ENCODE peak calls at places on chromosomes 7 and 10, in six cellular contexts. Y is tibial artery, S is WERI-Rb-1, E is GM13977, V is fibroblast of lung, N is body of pancreas. B is an unnamed sample.

GRCh38 chr10:97765201-97765600 is 6.6 kb downstream of the SFRP5 start:
- DNase-seq in Y (no peak), S (peak; percentile 72), E (no peak), V (no peak), N (no peak), B (no peak)

GRCh38 chr7:38840736-38841460 is 68.1 kb downstream of the VPS41 start:
- DNase-seq in Y (no peak), S (no peak), E (no peak), V (peak; percentile 82), N (no peak), B (no peak)

GRCh38 chr10:16843252-16843870 is 26.1 kb upstream of the RSU1 start:
- DNase-seq in Y (no peak), S (no peak), E (peak; percentile 34), V (peak; percentile 89), N (no peak), B (peak; percentile 23)

GRCh38 chr7:122137291-122138077 is 6.6 kb downstream of the AASS start:
- DNase-seq in Y (no peak), S (no peak), E (no peak), V (peak; percentile 51), N (no peak), B (no peak)

GRCh38 chr7:41183741-41184140 is 519.1 kb downstream of the INHBA start:
- DNase-seq in Y (no peak), S (no peak), E (no peak), V (no peak), N (no peak), B (no peak)

GRCh38 chr10:133381041-133381440 is 2.0 kb downstream of the PAOX start:
- DNase-seq in Y (no peak), S (no peak), E (no peak), V (no peak), N (no peak), B (no peak)

GRCh38 chr10:77505431-77506334 is 131.9 kb downstream of the KCNMA1 start:
- DNase-seq in Y (no peak), S (no peak), E (no peak), V (peak; percentile 85), N (no peak), B (no peak)

GRCh38 chr7:130362251-130362650 is 17.6 kb downstream of the CPA5 start:
- DNase-seq in Y (no peak), S (no peak), E (no peak), V (no peak), N (no peak), B (no peak)

DNA sequence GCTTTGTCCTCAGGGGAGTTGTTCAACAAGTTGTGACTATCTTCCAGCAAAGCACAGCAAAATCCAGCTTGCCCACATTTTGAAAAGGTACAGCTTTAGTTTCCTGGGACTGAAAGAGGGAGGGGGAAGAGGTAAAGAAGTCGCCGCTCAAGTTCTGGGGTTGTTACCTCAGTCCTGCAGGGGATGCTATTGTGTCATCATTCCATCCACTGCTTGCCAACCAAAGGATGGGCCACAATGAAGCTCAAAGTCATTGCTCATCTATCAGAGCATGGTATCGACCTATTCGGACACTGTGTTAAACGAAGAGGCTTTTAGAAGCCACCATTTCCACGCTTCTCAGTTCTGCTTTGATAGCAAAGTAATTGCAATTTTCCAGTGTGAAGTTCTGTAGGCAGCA is 34.3 kb downstream of the NPY start:
- DNase-seq in Y (no peak), S (peak; percentile 44), E (peak; percentile 48), V (no peak), N (no peak), B (peak; percentile 4)
- TF ChIP-seq CTCF in Y (no peak), S (peak; percentile 97), E (peak; percentile 50), V (no peak), N (no peak), B (peak; percentile 61)

GRCh38 chr10:14923972-14924371 is 29.9 kb downstream of the DCLRE1C start:
- DNase-seq in Y (no peak), S (no peak), E (no peak), V (no peak), N (no peak), B (no peak)
- TF ChIP-seq CTCF in Y (no peak), S (no peak), E (no peak), V (no peak), N (no peak), B (no peak)

GRCh38 chr10:20768849-20769248 is 128.3 kb downstream of the NEBL start:
- DNase-seq in Y (no peak), S (no peak), E (no peak), V (peak; percentile 66), N (no peak), B (no peak)
- TF ChIP-seq CTCF in Y (peak; percentile 51), S (no peak), E (no peak), V (peak; percentile 29), N (no peak), B (peak; percentile 40)

DNA sequence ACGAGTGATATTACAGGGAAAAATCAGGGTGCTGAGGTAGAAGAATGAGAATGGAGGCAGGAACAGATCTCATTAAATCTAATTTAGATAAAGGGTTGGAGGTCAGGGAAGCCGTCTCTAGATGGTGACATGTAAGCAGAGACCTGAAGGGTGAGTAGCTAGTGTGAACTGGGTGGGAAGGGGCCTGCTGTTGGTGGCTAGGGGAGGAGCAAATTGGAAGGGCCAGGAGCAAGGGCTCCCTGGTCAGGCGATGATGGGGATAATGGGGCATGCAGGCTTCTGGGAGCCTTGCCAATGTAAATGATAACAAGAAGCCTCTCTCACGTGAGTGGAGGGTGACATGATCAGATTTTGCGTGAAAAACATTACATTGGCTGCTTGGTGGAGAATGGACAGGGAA is 76.3 kb downstream of the WDFY4 start:
- DNase-seq in Y (no peak), S (no peak), E (no peak), V (no peak), N (no peak), B (no peak)
- TF ChIP-seq CTCF in Y (no peak), S (no peak), E (no peak), V (no peak), N (no peak), B (no peak)

GRCh38 chr7:27128034-27128433 is 2.5 kb downstream of the HOXA4 start:
- DNase-seq in Y (no peak), S (no peak), E (no peak), V (peak; percentile 86), N (no peak), B (no peak)

GRCh38 chr7:27130540-27131389 is at the start of gene HOXA4:
- DNase-seq in Y (peak; percentile 92), S (peak; percentile 91), E (no peak), V (peak; percentile 89), N (peak; percentile 62), B (peak; percentile 96)

GRCh38 chr7:27128776-27129728 is 1.5 kb downstream of the HOXA4 start:
- DNase-seq in Y (no peak), S (no peak), E (no peak), V (no peak), N (no peak), B (peak; percentile 48)

GRCh38 chr7:27131390-27131819 is 848 bp upstream of the HOXA4 start:
- DNase-seq in Y (no peak), S (no peak), E (no peak), V (no peak), N (no peak), B (no peak)

GRCh38 chr7:27129729-27130539 is 623 bp downstream of the HOXA4 start:
- DNase-seq in Y (no peak), S (peak; percentile 33), E (no peak), V (no peak), N (no peak), B (peak; percentile 75)
- TF ChIP-seq CTCF in Y (no peak), S (no peak), E (no peak), V (no peak), N (no peak), B (no peak)

GRCh38 chr10:101013365-101013825 is 13.8 kb downstream of the LZTS2 start:
- DNase-seq in Y (no peak), S (no peak), E (no peak), V (no peak), N (no peak), B (no peak)

GRCh38 chr10:101010329-101010728 is 10.7 kb downstream of the LZTS2 start:
- DNase-seq in Y (no peak), S (no peak), E (no peak), V (no peak), N (no peak), B (no peak)

GRCh38 chr10:101014230-101014884 is 14.7 kb downstream of the LZTS2 start:
- DNase-seq in Y (peak; percentile 80), S (peak; percentile 88), E (peak; percentile 89), V (peak; percentile 67), N (peak; percentile 81), B (peak; percentile 90)

GRCh38 chr10:101012525-101013364 is 13.1 kb downstream of the LZTS2 start:
- DNase-seq in Y (peak; percentile 90), S (peak; percentile 93), E (peak; percentile 86), V (peak; percentile 93), N (peak; percentile 89), B (peak; percentile 83)

DNA sequence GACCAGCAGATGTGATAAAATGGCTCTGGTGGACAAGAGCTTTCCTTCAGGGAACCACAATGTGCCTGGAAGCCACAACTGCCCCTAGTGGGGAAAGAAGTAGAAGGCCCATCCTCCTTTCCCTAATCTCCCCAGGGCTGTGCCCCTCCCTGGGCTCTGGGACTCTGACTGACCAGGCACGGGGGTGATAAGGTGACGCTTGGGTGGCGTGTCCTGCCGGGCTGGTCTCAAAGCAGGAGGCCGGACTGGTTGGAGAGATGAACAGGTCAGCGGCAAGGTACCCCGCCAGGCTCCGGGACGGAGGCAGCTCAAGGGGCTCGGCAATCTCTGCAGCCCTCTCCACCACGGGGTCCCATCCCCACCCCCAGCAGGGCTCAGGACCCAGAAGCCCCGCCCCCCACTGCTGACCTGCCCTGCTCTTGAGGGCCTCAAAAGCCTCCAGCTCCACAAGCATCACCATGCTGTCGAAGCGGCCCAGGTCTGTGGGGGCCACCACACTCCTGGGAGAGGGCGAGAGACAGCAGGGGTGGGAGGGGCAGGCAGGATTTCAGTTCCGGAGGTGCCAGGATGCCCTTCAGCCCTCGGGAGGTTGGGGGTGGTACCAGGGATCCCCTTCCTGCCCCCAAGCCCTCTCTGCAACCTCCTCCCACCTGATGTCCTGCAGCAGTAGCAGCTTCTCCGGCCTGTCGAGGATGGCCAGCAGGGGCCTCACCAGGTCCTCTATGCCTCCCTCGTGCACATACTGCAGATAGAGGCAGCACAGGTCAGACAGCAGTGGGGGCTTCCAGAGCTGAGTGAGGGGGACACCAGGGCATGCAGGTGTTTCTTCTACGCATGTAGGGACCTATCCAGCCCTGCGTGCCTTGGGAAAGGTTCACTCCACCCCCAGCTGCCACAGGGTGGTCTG is 12.2 kb downstream of the LZTS2 start:
- DNase-seq in Y (no peak), S (peak; percentile 88), E (no peak), V (no peak), N (no peak), B (no peak)
- TF ChIP-seq CTCF in Y (no peak), S (peak; percentile 83), E (no peak), V (peak; percentile 52), N (no peak), B (peak; percentile 40)

DNA sequence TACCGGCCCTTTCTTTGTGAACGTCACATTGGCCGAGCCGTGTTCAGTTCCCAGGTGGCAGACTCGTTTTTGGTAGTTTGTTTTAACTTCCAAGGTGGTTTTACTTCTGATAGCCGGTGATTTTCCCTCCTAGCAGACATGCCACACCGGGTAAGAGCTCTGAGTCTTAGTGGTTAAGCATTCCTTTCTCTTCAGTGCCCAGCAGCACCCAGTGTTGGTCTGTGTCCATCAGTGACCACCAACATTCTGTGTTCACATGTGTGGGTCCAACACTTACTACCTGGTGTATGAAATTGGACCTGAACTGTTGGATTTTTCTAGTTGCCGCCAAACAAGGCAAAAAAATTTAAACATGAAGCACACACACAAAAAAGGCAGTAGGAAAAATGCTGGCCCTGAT is 9.9 kb upstream of the CSGALNACT2 start:
- DNase-seq in Y (no peak), S (no peak), E (no peak), V (no peak), N (no peak), B (no peak)
- TF ChIP-seq CTCF in Y (no peak), S (no peak), E (no peak), V (no peak), N (no peak), B (no peak)